ENCODE peak calls at places on chromosome 15, in six cellular contexts. One of them, this sample, is unnamed.

GRCh38 chr15:37764733-37765191 is 169.7 kb upstream of the TMCO5A start:
- DNase-seq in hepatic stellate cell: peak; percentile 40
- DNase-seq in Jurkat, Clone E6-1: peak; percentile 30
- DNase-seq in NCI-H524 treated with DMSO at 0.1 percent for 48 hours: peak; percentile 6
- DNase-seq in activated T-cell treated with anti-CD3 and anti-CD28 coated beads, Interleukin-2, amount 50 U/mL, for 72 hours: peak; percentile 21
- DNase-seq in mesothelial cell of epicardium: no peak
- DNase-seq in this sample: peak; percentile 56

GRCh38 chr15:56491110-56491722 is 26.3 kb upstream of the MNS1 start:
- DNase-seq in NCI-H524 treated with DMSO at 0.1 percent for 48 hours: peak; percentile 6
- DNase-seq in mesothelial cell of epicardium: no peak
- DNase-seq in hepatic stellate cell: peak; percentile 69
- DNase-seq in activated T-cell treated with anti-CD3 and anti-CD28 coated beads, Interleukin-2, amount 50 U/mL, for 72 hours: peak; percentile 53
- DNase-seq in Jurkat, Clone E6-1: peak; percentile 94
- DNase-seq in this sample: peak; percentile 38

GRCh38 chr15:34793901-34794300 is 1.4 kb downstream of the ACTC1 start:
- DNase-seq in mesothelial cell of epicardium: no peak
- DNase-seq in activated T-cell treated with anti-CD3 and anti-CD28 coated beads, Interleukin-2, amount 50 U/mL, for 72 hours: no peak
- DNase-seq in hepatic stellate cell: no peak
- DNase-seq in NCI-H524 treated with DMSO at 0.1 percent for 48 hours: no peak
- DNase-seq in Jurkat, Clone E6-1: no peak
- DNase-seq in this sample: no peak

GRCh38 chr15:61687124-61687523 is 373.1 kb downstream of the VPS13C start:
- DNase-seq in activated T-cell treated with anti-CD3 and anti-CD28 coated beads, Interleukin-2, amount 50 U/mL, for 72 hours: no peak
- DNase-seq in hepatic stellate cell: no peak
- DNase-seq in mesothelial cell of epicardium: no peak
- DNase-seq in Jurkat, Clone E6-1: no peak
- DNase-seq in NCI-H524 treated with DMSO at 0.1 percent for 48 hours: no peak
- DNase-seq in this sample: no peak

GRCh38 chr15:33565099-33565498 is 254.3 kb downstream of the RYR3 start:
- DNase-seq in mesothelial cell of epicardium: no peak
- DNase-seq in Jurkat, Clone E6-1: no peak
- DNase-seq in NCI-H524 treated with DMSO at 0.1 percent for 48 hours: no peak
- DNase-seq in activated T-cell treated with anti-CD3 and anti-CD28 coated beads, Interleukin-2, amount 50 U/mL, for 72 hours: no peak
- DNase-seq in hepatic stellate cell: no peak
- DNase-seq in this sample: no peak

GRCh38 chr15:100877551-100877950 is 2.1 kb upstream of the ALDH1A3 start:
- DNase-seq in Jurkat, Clone E6-1: no peak
- DNase-seq in activated T-cell treated with anti-CD3 and anti-CD28 coated beads, Interleukin-2, amount 50 U/mL, for 72 hours: no peak
- DNase-seq in hepatic stellate cell: no peak
- DNase-seq in mesothelial cell of epicardium: no peak
- DNase-seq in NCI-H524 treated with DMSO at 0.1 percent for 48 hours: no peak
- DNase-seq in this sample: no peak

GRCh38 chr15:85840079-85840801 is 45.5 kb upstream of the KLHL25 start:
- DNase-seq in NCI-H524 treated with DMSO at 0.1 percent for 48 hours: peak; percentile 72
- DNase-seq in mesothelial cell of epicardium: peak; percentile 77
- DNase-seq in Jurkat, Clone E6-1: peak; percentile 49
- DNase-seq in hepatic stellate cell: peak; percentile 76
- DNase-seq in activated T-cell treated with anti-CD3 and anti-CD28 coated beads, Interleukin-2, amount 50 U/mL, for 72 hours: peak; percentile 90
- DNase-seq in this sample: peak; percentile 35

GRCh38 chr15:72203507-72203837 is 5.9 kb upstream of the GRAMD2A start:
- DNase-seq in hepatic stellate cell: peak; percentile 76
- DNase-seq in Jurkat, Clone E6-1: no peak
- DNase-seq in activated T-cell treated with anti-CD3 and anti-CD28 coated beads, Interleukin-2, amount 50 U/mL, for 72 hours: no peak
- DNase-seq in mesothelial cell of epicardium: no peak
- DNase-seq in NCI-H524 treated with DMSO at 0.1 percent for 48 hours: no peak
- DNase-seq in this sample: peak; percentile 41

GRCh38 chr15:48683991-48684765 is 38.7 kb upstream of the FBN1 start:
- DNase-seq in hepatic stellate cell: no peak
- DNase-seq in Jurkat, Clone E6-1: no peak
- DNase-seq in mesothelial cell of epicardium: no peak
- DNase-seq in NCI-H524 treated with DMSO at 0.1 percent for 48 hours: no peak
- DNase-seq in activated T-cell treated with anti-CD3 and anti-CD28 coated beads, Interleukin-2, amount 50 U/mL, for 72 hours: no peak
- DNase-seq in this sample: no peak

GRCh38 chr15:31360843-31361763 is 34.5 kb downstream of the KLF13 start:
- DNase-seq in hepatic stellate cell: no peak
- DNase-seq in NCI-H524 treated with DMSO at 0.1 percent for 48 hours: no peak
- DNase-seq in activated T-cell treated with anti-CD3 and anti-CD28 coated beads, Interleukin-2, amount 50 U/mL, for 72 hours: peak; percentile 58
- DNase-seq in mesothelial cell of epicardium: no peak
- DNase-seq in Jurkat, Clone E6-1: peak; percentile 95
- DNase-seq in this sample: no peak

GRCh38 chr15:82043726-82044372 is 2.0 kb downstream of the MEX3B start:
- DNase-seq in hepatic stellate cell: peak; percentile 32
- DNase-seq in mesothelial cell of epicardium: no peak
- DNase-seq in Jurkat, Clone E6-1: no peak
- DNase-seq in NCI-H524 treated with DMSO at 0.1 percent for 48 hours: no peak
- DNase-seq in activated T-cell treated with anti-CD3 and anti-CD28 coated beads, Interleukin-2, amount 50 U/mL, for 72 hours: no peak
- DNase-seq in this sample: no peak

GRCh38 chr15:25185156-25185710 is 230.4 kb downstream of the SNRPN start:
- DNase-seq in mesothelial cell of epicardium: no peak
- DNase-seq in activated T-cell treated with anti-CD3 and anti-CD28 coated beads, Interleukin-2, amount 50 U/mL, for 72 hours: no peak
- DNase-seq in Jurkat, Clone E6-1: no peak
- DNase-seq in hepatic stellate cell: no peak
- DNase-seq in NCI-H524 treated with DMSO at 0.1 percent for 48 hours: no peak
- DNase-seq in this sample: no peak

GRCh38 chr15:40843885-40844542 is at the start of gene SPINT1:
- DNase-seq in Jurkat, Clone E6-1: no peak
- DNase-seq in hepatic stellate cell: no peak
- DNase-seq in mesothelial cell of epicardium: peak; percentile 59
- DNase-seq in NCI-H524 treated with DMSO at 0.1 percent for 48 hours: no peak
- DNase-seq in activated T-cell treated with anti-CD3 and anti-CD28 coated beads, Interleukin-2, amount 50 U/mL, for 72 hours: peak; percentile 84
- DNase-seq in this sample: no peak

GRCh38 chr15:74808073-74808839 is 4.4 kb upstream of the LMAN1L start:
- DNase-seq in activated T-cell treated with anti-CD3 and anti-CD28 coated beads, Interleukin-2, amount 50 U/mL, for 72 hours: no peak
- DNase-seq in hepatic stellate cell: no peak
- DNase-seq in NCI-H524 treated with DMSO at 0.1 percent for 48 hours: no peak
- DNase-seq in mesothelial cell of epicardium: no peak
- DNase-seq in Jurkat, Clone E6-1: no peak
- DNase-seq in this sample: no peak

GRCh38 chr15:29636140-29636539 is 186.1 kb downstream of the TJP1 start:
- DNase-seq in hepatic stellate cell: no peak
- DNase-seq in activated T-cell treated with anti-CD3 and anti-CD28 coated beads, Interleukin-2, amount 50 U/mL, for 72 hours: no peak
- DNase-seq in Jurkat, Clone E6-1: no peak
- DNase-seq in NCI-H524 treated with DMSO at 0.1 percent for 48 hours: no peak
- DNase-seq in mesothelial cell of epicardium: no peak
- DNase-seq in this sample: no peak

GRCh38 chr15:44102675-44103254 is 92.3 kb downstream of the FRMD5 start:
- DNase-seq in activated T-cell treated with anti-CD3 and anti-CD28 coated beads, Interleukin-2, amount 50 U/mL, for 72 hours: no peak
- DNase-seq in hepatic stellate cell: peak; percentile 67
- DNase-seq in Jurkat, Clone E6-1: no peak
- DNase-seq in mesothelial cell of epicardium: no peak
- DNase-seq in NCI-H524 treated with DMSO at 0.1 percent for 48 hours: no peak
- DNase-seq in this sample: peak; percentile 82

This sample was measured in HFF-Myc.